ENCODE peak calls at places on chromosomes 16 and 17, in four cellular contexts. One of them, this sample, is unnamed.
A peak's percentile ranks its signal among the peaks of the same experiment; 100 is the strongest.

GRCh38 chr16:67445913-67446907 is 15.3 kb downstream of the HSD11B2 start:
- DNase-seq in germinal center: no peak
- DNase-seq in brain pericyte: no peak
- DNase-seq in GM13977: no peak
- DNase-seq in this sample: no peak

GRCh38 chr16:66278111-66278531 is 88.4 kb upstream of the CDH5 start:
- DNase-seq in germinal center: no peak
- DNase-seq in brain pericyte: no peak
- DNase-seq in GM13977: no peak
- DNase-seq in this sample: no peak

GRCh38 chr16:58963479-58963878 is 229.4 kb upstream of the GOT2 start:
- DNase-seq in germinal center: no peak
- DNase-seq in brain pericyte: no peak
- DNase-seq in GM13977: no peak
- DNase-seq in this sample: no peak

GRCh38 chr17:34252890-34253525 is 2.1 kb upstream of the CCL2 start:
- DNase-seq in germinal center: no peak
- DNase-seq in brain pericyte: no peak
- DNase-seq in GM13977: no peak
- DNase-seq in this sample: no peak

GRCh38 chr16:3171181-3171854 is 16.7 kb upstream of the OR1F1 start:
- DNase-seq in germinal center: peak; percentile 19
- DNase-seq in brain pericyte: no peak
- DNase-seq in GM13977: peak; percentile 75
- DNase-seq in this sample: no peak

GRCh38 chr16:67931712-67932461 is at the start of gene CTRL:
- DNase-seq in germinal center: no peak
- DNase-seq in brain pericyte: no peak
- DNase-seq in GM13977: no peak
- DNase-seq in this sample: no peak

GRCh38 chr17:7404737-7405412 is 978 bp upstream of the TMEM256 start:
- DNase-seq in germinal center: no peak
- DNase-seq in brain pericyte: no peak
- DNase-seq in GM13977: peak; percentile 81
- DNase-seq in this sample: no peak

GRCh38 chr17:50218771-50219315 is 17.4 kb upstream of the COL1A1 start:
- DNase-seq in germinal center: no peak
- DNase-seq in brain pericyte: peak; percentile 49
- DNase-seq in GM13977: peak; percentile 29
- DNase-seq in this sample: no peak

GRCh38 chr17:45092932-45093430 is 31.9 kb downstream of the NMT1 start:
- DNase-seq in germinal center: no peak
- DNase-seq in brain pericyte: peak; percentile 79
- DNase-seq in GM13977: no peak
- DNase-seq in this sample: no peak

GRCh38 chr16:84042879-84043485 is 387 bp upstream of the SLC38A8 start:
- DNase-seq in germinal center: no peak
- DNase-seq in brain pericyte: no peak
- DNase-seq in GM13977: no peak
- DNase-seq in this sample: no peak

GRCh38 chr17:78429618-78429995 is 51.2 kb downstream of the PGS1 start:
- DNase-seq in germinal center: no peak
- DNase-seq in brain pericyte: no peak
- DNase-seq in GM13977: no peak
- DNase-seq in this sample: no peak

This sample was measured in GM06990.